ENCODE peak calls at places on chromosome 1, in ten cellular contexts. A is HT1080; Q is HS-5; P is astrocyte of the cerebellum; H is WERI-Rb-1; G is H9; Z is activated T-helper 1 cell treated with anti-CD3 and anti-CD28 coated beads, Interleukin-12 subunit alpha, Interleukin-12 subunit beta, Interleukin-2, Interleukin-4 antibody, amounts not matched to agents 30 ng/mL and 10 ng/mL and 1 ng/mL, durations not matched to agents 14 hours and 24 hours and 36 hours; T is stimulated activated CD8-positive, alpha-beta memory T cell treated with anti-CD3 and anti-CD28 coated beads, Interleukin-7, amount 100 ng/mL, for 1 hour; X is ELF-1; K is body of pancreas. J is an unnamed sample.

GRCh38 chr1:223738465-223739365 is 26.4 kb downstream of the CAPN2 start:
- DNase-seq in A (no peak), Q (no peak), P (no peak), H (no peak), G (no peak), Z (no peak), T (no peak), X (no peak), K (peak; percentile 69), J (no peak)

GRCh38 chr1:41917835-41918449 is 780 bp downstream of the HIVEP3 start:
- DNase-seq in A (no peak), Q (no peak), P (no peak), H (peak; percentile 59), G (peak; percentile 56), Z (no peak), T (no peak), X (peak; percentile 50), K (no peak), J (no peak)

GRCh38 chr1:110893908-110894490 is 21.1 kb downstream of the CD53 start:
- DNase-seq in A (no peak), Q (no peak), P (no peak), H (no peak), G (no peak), Z (no peak), T (no peak), X (no peak), K (no peak), J (no peak)

GRCh38 chr1:203172184-203173115 is 3.2 kb downstream of the MYBPH start:
- DNase-seq in A (peak; percentile 42), Q (no peak), P (peak; percentile 31), H (peak; percentile 97), G (peak; percentile 88), Z (peak; percentile 17), T (peak; percentile 4), X (peak; percentile 83), K (peak; percentile 74), J (peak; percentile 23)

GRCh38 chr1:46717654-46718053 is 1.3 kb downstream of the EFCAB14 start:
- DNase-seq in A (no peak), Q (no peak), P (no peak), H (no peak), G (no peak), Z (no peak), T (no peak), X (peak; percentile 15), K (no peak), J (no peak)

GRCh38 chr1:183105449-183105848 is 80.6 kb upstream of the LAMC2 start:
- DNase-seq in A (peak; percentile 11), Q (no peak), P (no peak), H (no peak), G (no peak), Z (no peak), T (no peak), X (no peak), K (no peak), J (no peak)

GRCh38 chr1:155760751-155761475 is 72.0 kb downstream of the DAP3 start:
- DNase-seq in A (no peak), Q (no peak), P (no peak), H (no peak), G (no peak), Z (no peak), T (no peak), X (no peak), K (no peak), J (peak; percentile 73)

GRCh38 chr1:179973198-179974114 is 18.8 kb downstream of the CEP350 start:
- DNase-seq in A (no peak), Q (no peak), P (no peak), H (no peak), G (no peak), Z (no peak), T (no peak), X (no peak), K (no peak), J (no peak)

GRCh38 chr1:92482665-92483441 is 3.9 kb downstream of the GFI1 start:
- DNase-seq in A (no peak), Q (no peak), P (no peak), H (no peak), G (peak; percentile 56), Z (peak; percentile 32), T (no peak), X (peak; percentile 56), K (peak; percentile 29), J (no peak)

GRCh38 chr1:219907772-219908070 is 20.6 kb downstream of the SLC30A10 start:
- DNase-seq in A (no peak), Q (no peak), P (no peak), H (no peak), G (no peak), Z (no peak), T (no peak), X (no peak), K (no peak), J (no peak)

GRCh38 chr1:156896490-156897033 is 3.0 kb downstream of the PEAR1 start:
- DNase-seq in A (peak; percentile 96), Q (peak; percentile 91), P (peak; percentile 56), H (no peak), G (peak; percentile 54), Z (no peak), T (no peak), X (peak; percentile 90), K (peak; percentile 34), J (peak; percentile 93)

GRCh38 chr1:115229016-115229415 is 109.0 kb downstream of the NGF start:
- DNase-seq in A (no peak), Q (no peak), P (no peak), H (no peak), G (no peak), Z (no peak), T (no peak), X (no peak), K (no peak), J (peak; percentile 37)

GRCh38 chr1:54649130-54649898 is 7.7 kb downstream of the MROH7 start:
- DNase-seq in A (no peak), Q (no peak), P (no peak), H (no peak), G (no peak), Z (no peak), T (no peak), X (no peak), K (no peak), J (no peak)

GRCh38 chr1:233006108-233006507 is 55.7 kb downstream of the NTPCR start:
- DNase-seq in A (no peak), Q (no peak), P (no peak), H (no peak), G (no peak), Z (no peak), T (no peak), X (no peak), K (no peak), J (no peak)

GRCh38 chr1:69315823-69316222 is 251.9 kb upstream of the LRRC7 start:
- DNase-seq in A (no peak), Q (no peak), P (no peak), H (no peak), G (peak; percentile 31), Z (no peak), T (no peak), X (peak; percentile 90), K (no peak), J (no peak)

GRCh38 chr1:66642992-66643391 is 109.0 kb downstream of the SGIP1 start:
- DNase-seq in A (peak; percentile 33), Q (no peak), P (no peak), H (no peak), G (no peak), Z (no peak), T (no peak), X (no peak), K (no peak), J (peak; percentile 20)

GRCh38 chr1:47853059-47853458 is 144.1 kb downstream of the TRABD2B start:
- DNase-seq in A (no peak), Q (no peak), P (no peak), H (no peak), G (no peak), Z (no peak), T (no peak), X (no peak), K (no peak), J (no peak)

GRCh38 chr1:53966794-53967193 is 20.6 kb downstream of the LRRC42 start:
- DNase-seq in A (no peak), Q (no peak), P (no peak), H (no peak), G (no peak), Z (no peak), T (no peak), X (no peak), K (no peak), J (no peak)

J was measured in foreskin keratinocyte.